ENCODE peak calls at places on chromosome 13, in four cellular contexts. T is body of pancreas, K is AG10803, I is A549. Z is an unnamed sample.

GRCh38 chr13:95636853-95637252 is 7.7 kb downstream of the DZIP1 start:
- DNase-seq in T (no peak), K (no peak), I (no peak), Z (no peak)

GRCh38 chr13:60959427-60959826 is 456.2 kb downstream of the PCDH20 start:
- DNase-seq in T (no peak), K (no peak), I (no peak), Z (no peak)

GRCh38 chr13:51585696-51586095 is 1.4 kb downstream of the WDFY2 start:
- DNase-seq in T (no peak), K (peak), I (no peak), Z (peak)

GRCh38 chr13:47409778-47410177 is 512.9 kb upstream of the HTR2A start:
- DNase-seq in T (no peak), K (no peak), I (no peak), Z (no peak)

GRCh38 chr13:105530468-105530867 is 1005.0 kb downstream of the EFNB2 start:
- DNase-seq in T (no peak), K (no peak), I (no peak), Z (no peak)

GRCh38 chr13:74290324-74290773 is 156.1 kb upstream of the KLF12 start:
- DNase-seq in T (peak), K (peak), I (no peak), Z (peak)

GRCh38 chr13:38826182-38826813 is 139.4 kb downstream of the FREM2 start:
- DNase-seq in T (peak), K (no peak), I (no peak), Z (no peak)

GRCh38 chr13:44396963-44397580 is 23.4 kb downstream of the SERP2 start:
- DNase-seq in T (no peak), K (no peak), I (no peak), Z (no peak)

GRCh38 chr13:95745752-95746151 is 68.8 kb downstream of the DNAJC3 start:
- DNase-seq in T (no peak), K (no peak), I (no peak), Z (no peak)

GRCh38 chr13:73070451-73070850 is 11.6 kb downstream of the KLF5 start:
- DNase-seq in T (no peak), K (no peak), I (no peak), Z (no peak)

GRCh38 chr13:29160862-29161261 is 340.7 kb downstream of the MTUS2 start:
- DNase-seq in T (no peak), K (no peak), I (no peak), Z (no peak)

GRCh38 chr13:29159871-29160270 is 339.7 kb downstream of the MTUS2 start:
- DNase-seq in T (no peak), K (no peak), I (no peak), Z (no peak)

GRCh38 chr13:29165216-29165615 is 345.1 kb downstream of the MTUS2 start:
- DNase-seq in T (no peak), K (no peak), I (no peak), Z (no peak)

GRCh38 chr13:29161653-29162052 is 341.5 kb downstream of the MTUS2 start:
- DNase-seq in T (no peak), K (no peak), I (no peak), Z (no peak)

GRCh38 chr13:29162638-29163037 is 342.5 kb downstream of the MTUS2 start:
- DNase-seq in T (no peak), K (peak), I (no peak), Z (no peak)
- TF ChIP-seq CTCF in T (no peak), K (no peak), I (no peak), Z (no peak)

GRCh38 chr13:21060063-21060826 is 1.1 kb downstream of the LATS2 start:
- DNase-seq in T (peak), K (peak), I (no peak), Z (peak)

GRCh38 chr13:21058361-21058760 is 3.0 kb downstream of the LATS2 start:
- DNase-seq in T (no peak), K (peak), I (no peak), Z (peak)

GRCh38 chr13:21063031-21063430 is 1.6 kb upstream of the LATS2 start:
- DNase-seq in T (no peak), K (no peak), I (no peak), Z (no peak)

GRCh38 chr13:21061077-21061945 is at the start of gene LATS2:
- DNase-seq in T (peak), K (peak), I (peak), Z (peak)

DNA sequence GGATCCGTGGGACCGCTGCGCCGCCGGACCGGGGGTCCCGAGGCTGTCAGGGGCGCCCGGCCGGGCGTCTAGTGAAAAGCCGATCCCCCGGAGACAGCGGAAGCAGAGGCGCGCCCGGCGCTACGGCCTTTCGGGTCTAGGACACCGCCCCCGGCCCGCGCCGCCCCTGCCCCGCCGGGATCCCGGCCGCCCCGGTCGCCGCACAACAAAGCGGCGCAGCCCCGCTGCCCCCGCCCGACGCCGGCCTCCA is 634 bp downstream of the LATS2 start:
- DNase-seq in T (no peak), K (no peak), I (no peak), Z (no peak)
- TF ChIP-seq CTCF in T (no peak), K (no peak), I (no peak), Z (no peak)

GRCh38 chr13:26075498-26075897 is 23.7 kb upstream of the SHISA2 start:
- DNase-seq in T (no peak), K (no peak), I (no peak), Z (no peak)

GRCh38 chr13:26074706-26075105 is 22.9 kb upstream of the SHISA2 start:
- DNase-seq in T (no peak), K (peak), I (no peak), Z (peak)
- TF ChIP-seq CTCF in T (no peak), K (no peak), I (no peak), Z (peak)

DNA sequence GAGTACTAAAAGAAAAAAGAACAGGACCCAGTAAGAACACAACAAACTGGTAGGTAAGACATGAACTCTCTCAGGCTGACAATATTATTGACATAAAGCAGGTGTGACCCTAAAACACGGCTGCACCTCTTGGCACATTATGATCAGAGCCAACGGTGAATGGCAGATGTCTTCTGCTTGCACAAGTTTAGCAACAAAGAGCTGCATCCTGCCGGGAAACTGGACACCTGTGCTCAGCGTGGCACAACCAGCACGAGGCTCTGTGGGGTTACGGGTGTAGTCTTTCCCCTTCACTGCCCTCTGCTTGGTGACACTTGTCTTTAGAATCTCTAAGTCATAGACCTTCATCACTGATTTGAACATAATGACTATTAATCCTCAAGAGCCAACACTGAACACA is 97.9 kb downstream of the DOCK9 start:
- DNase-seq in T (no peak), K (no peak), I (no peak), Z (no peak)
- TF ChIP-seq CTCF in T (no peak), K (no peak), I (no peak), Z (no peak)

GRCh38 chr13:45831851-45832250 is 19.7 kb downstream of the SIAH3 start:
- DNase-seq in T (no peak), K (no peak), I (no peak), Z (no peak)
- TF ChIP-seq CTCF in T (no peak), K (no peak), I (no peak), Z (no peak)

DNA sequence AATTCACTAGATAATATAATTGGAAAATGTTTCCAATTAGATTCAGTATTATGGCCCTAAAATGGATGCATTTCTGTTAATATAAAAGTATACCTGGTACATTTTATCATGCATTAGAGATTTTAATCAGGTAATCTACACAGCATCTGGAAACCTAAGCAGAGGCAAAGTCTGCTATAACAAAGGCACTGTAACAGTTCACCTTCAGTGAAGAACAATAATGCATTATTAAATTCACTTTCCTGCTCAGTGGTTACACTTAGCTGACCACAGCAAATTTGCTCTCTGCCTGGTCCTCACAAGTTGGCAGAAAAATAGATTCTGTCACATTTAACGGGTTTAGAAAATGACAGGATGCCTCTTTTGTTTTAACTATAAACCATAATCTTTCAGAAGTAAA is 326.9 kb downstream of the DACH1 start:
- DNase-seq in T (no peak), K (no peak), I (no peak), Z (no peak)
- TF ChIP-seq CTCF in T (no peak), K (no peak), I (no peak), Z (no peak)

DNA sequence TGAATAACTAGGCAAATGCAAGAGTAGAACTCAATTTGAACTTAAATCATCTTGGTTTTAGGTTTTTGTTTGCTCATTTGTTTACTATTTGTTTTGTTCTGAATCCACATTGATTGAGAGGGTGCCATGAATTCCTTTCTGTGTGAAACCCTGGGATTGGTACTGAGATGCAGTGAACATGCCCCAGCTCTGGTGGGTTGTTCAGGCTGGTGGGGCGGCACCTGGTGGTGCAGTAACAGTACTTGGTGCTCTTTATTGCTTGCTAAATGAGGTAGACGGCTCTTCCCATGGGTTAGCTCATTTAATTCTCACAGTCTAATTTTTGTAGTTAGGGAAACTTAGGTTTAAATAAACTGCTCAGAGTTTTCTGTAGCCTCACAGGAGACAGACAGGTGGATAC is 48.4 kb downstream of the WASF3 start:
- DNase-seq in T (no peak), K (no peak), I (peak), Z (no peak)
- TF ChIP-seq CTCF in T (no peak), K (no peak), I (no peak), Z (no peak)

GRCh38 chr13:101941095-101941777 is 460.6 kb downstream of the FGF14 start:
- DNase-seq in T (no peak), K (peak), I (no peak), Z (peak)
- TF ChIP-seq CTCF in T (no peak), K (peak), I (no peak), Z (peak)

GRCh38 chr13:31236211-31236786 is 36.5 kb downstream of the B3GLCT start:
- DNase-seq in T (no peak), K (peak), I (no peak), Z (peak)
- TF ChIP-seq CTCF in T (peak), K (peak), I (peak), Z (peak)